ENCODE peak calls at places on chromosomes 1 and 21, in four cellular contexts. One of them, this sample, is unnamed. For H3K36me3, the result is how much of the 10 kb centered on the place peaks cover.

GRCh38 chr1:30106125-30106524 is 617.3 kb downstream of the MATN1 start:
- DNase-seq in heart left ventricle: no peak
- DNase-seq in fibroblast of lung: peak
- DNase-seq in uterus: peak
- DNase-seq in this sample: peak

GRCh38 chr1:167689569-167689925 is 32.2 kb upstream of the MPZL1 start:
- DNase-seq in heart left ventricle: no peak
- DNase-seq in fibroblast of lung: no peak
- DNase-seq in uterus: no peak
- DNase-seq in this sample: no peak

GRCh38 chr1:40774266-40774998 is 9.2 kb upstream of the KCNQ4 start:
- DNase-seq in heart left ventricle: no peak
- DNase-seq in fibroblast of lung: peak
- DNase-seq in uterus: peak
- DNase-seq in this sample: no peak

GRCh38 chr1:19484338-19484792 is 974 bp downstream of the CAPZB start:
- DNase-seq in heart left ventricle: no peak
- DNase-seq in uterus: no peak
- DNase-seq in fibroblast of lung: no peak
- DNase-seq in this sample: peak

GRCh38 chr1:113905435-113905861 is 322 bp downstream of the DCLRE1B start:
- DNase-seq in heart left ventricle: peak
- DNase-seq in fibroblast of lung: no peak
- DNase-seq in uterus: no peak
- DNase-seq in this sample: peak

GRCh38 chr1:197519741-197520334 is 251.8 kb downstream of the CRB1 start:
- DNase-seq in heart left ventricle: no peak
- DNase-seq in uterus: no peak
- DNase-seq in fibroblast of lung: peak
- DNase-seq in this sample: no peak

GRCh38 chr1:212606734-212607205 is 1.8 kb upstream of the ATF3 start:
- DNase-seq in fibroblast of lung: no peak
- DNase-seq in uterus: peak
- DNase-seq in heart left ventricle: peak
- DNase-seq in this sample: peak

GRCh38 chr1:217138839-217139466 is 415.7 kb upstream of the ESRRG start:
- DNase-seq in fibroblast of lung: no peak
- DNase-seq in uterus: no peak
- DNase-seq in heart left ventricle: no peak
- DNase-seq in this sample: peak

GRCh38 chr21:22468893-22469292 is 1470.7 kb downstream of the NCAM2 start:
- DNase-seq in uterus: no peak
- DNase-seq in heart left ventricle: no peak
- DNase-seq in fibroblast of lung: no peak
- DNase-seq in this sample: no peak

GRCh38 chr1:155729031-155729898 is 40.4 kb downstream of the DAP3 start:
- DNase-seq in heart left ventricle: peak
- DNase-seq in uterus: no peak
- DNase-seq in fibroblast of lung: peak
- DNase-seq in this sample: no peak

GRCh38 chr1:180131510-180131909 is 23.2 kb upstream of the QSOX1 start:
- DNase-seq in heart left ventricle: no peak
- DNase-seq in uterus: no peak
- DNase-seq in fibroblast of lung: peak
- DNase-seq in this sample: no peak

GRCh38 chr21:43195131-43196021 is 26.6 kb downstream of the CRYAA start:
- DNase-seq in heart left ventricle: peak
- DNase-seq in uterus: peak
- DNase-seq in fibroblast of lung: no peak
- DNase-seq in this sample: peak

DNA sequence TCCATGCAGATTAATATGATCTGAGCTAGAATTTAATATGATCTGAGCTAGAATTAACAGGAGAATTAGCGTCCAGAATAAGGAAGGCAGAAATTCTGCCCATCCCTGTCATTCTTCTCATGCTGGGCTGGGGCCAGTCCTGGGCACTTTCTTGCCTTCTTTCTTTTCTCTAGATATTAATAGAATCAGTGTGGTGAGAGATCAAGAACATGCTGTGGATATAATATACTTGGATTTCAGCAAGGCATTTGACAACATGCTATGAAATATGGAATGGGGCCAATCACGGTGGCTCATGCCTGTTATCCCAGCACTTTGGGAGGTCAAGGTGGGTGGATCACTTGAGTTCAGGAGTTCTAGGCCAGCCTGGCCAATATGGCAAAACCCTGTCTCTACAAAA is 18.1 kb downstream of the UBIAD1 start:
- DNase-seq in fibroblast of lung: no peak
- DNase-seq in uterus: no peak
- DNase-seq in heart left ventricle: no peak
- DNase-seq in this sample: no peak
- H3K36me3 ChIP-seq in fibroblast of lung: under half
- H3K36me3 ChIP-seq in uterus: under half
- H3K36me3 ChIP-seq in heart left ventricle: half or more
- H3K36me3 ChIP-seq in this sample: under half

DNA sequence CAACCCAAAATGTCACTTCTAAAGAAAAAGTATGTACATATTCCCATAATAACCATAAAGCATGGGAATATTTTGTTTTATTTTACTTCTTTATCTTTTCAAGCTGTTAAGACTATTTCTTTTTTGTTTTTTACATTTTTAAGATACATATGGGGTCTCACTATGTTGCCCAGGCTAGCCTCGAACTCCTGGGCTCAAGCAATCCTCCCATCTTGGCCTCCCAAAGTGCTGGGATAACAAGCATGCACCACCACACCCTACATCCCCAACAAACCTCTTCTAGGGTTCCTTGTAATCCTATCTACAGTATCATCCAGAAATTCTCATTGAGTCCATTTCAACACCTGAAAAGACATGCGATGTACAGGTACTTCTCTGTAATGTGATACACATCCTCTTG is 87.5 kb downstream of the TM2D1 start:
- DNase-seq in heart left ventricle: no peak
- DNase-seq in fibroblast of lung: no peak
- DNase-seq in uterus: no peak
- DNase-seq in this sample: no peak
- H3K27ac ChIP-seq in heart left ventricle: peak
- H3K27ac ChIP-seq in fibroblast of lung: no peak
- H3K27ac ChIP-seq in uterus: peak
- H3K27ac ChIP-seq in this sample: no peak

DNA sequence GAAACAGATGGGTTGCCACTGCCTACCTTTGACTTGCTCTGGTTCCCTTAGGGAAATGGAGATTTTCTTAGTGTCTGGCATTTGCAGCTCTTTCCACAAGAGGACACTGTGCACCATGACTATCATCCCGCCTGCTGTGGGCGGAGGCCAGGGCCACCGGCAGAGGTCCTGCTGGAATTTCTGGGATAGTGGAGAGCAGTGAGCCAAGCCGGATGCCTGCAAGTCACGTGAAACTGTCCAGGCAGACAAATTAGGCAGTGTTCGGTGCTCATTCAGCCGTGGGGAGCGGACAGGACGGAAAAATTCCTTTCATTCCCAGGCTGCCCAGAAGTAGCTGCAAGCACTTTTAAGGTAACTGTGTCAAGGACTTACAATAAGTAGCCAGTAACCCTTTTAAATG is 43.4 kb downstream of the IGSF5 start:
- DNase-seq in fibroblast of lung: peak
- DNase-seq in uterus: peak
- DNase-seq in heart left ventricle: peak
- DNase-seq in this sample: peak
- TF ChIP-seq CTCF in fibroblast of lung: peak
- TF ChIP-seq CTCF in uterus: peak
- TF ChIP-seq CTCF in heart left ventricle: peak
- TF ChIP-seq CTCF in this sample: peak

GRCh38 chr1:205531191-205532025 is 26.9 kb downstream of the CDK18 start:
- DNase-seq in uterus: no peak
- DNase-seq in heart left ventricle: no peak
- DNase-seq in fibroblast of lung: no peak
- DNase-seq in this sample: peak

GRCh38 chr1:205527931-205528330 is 23.5 kb downstream of the CDK18 start:
- DNase-seq in uterus: no peak
- DNase-seq in heart left ventricle: no peak
- DNase-seq in fibroblast of lung: no peak
- DNase-seq in this sample: no peak

GRCh38 chr1:205528446-205528886 is 24.0 kb downstream of the CDK18 start:
- DNase-seq in heart left ventricle: no peak
- DNase-seq in fibroblast of lung: no peak
- DNase-seq in uterus: no peak
- DNase-seq in this sample: no peak

GRCh38 chr1:205530116-205530515 is 25.6 kb downstream of the CDK18 start:
- DNase-seq in heart left ventricle: no peak
- DNase-seq in uterus: no peak
- DNase-seq in fibroblast of lung: no peak
- DNase-seq in this sample: no peak

DNA sequence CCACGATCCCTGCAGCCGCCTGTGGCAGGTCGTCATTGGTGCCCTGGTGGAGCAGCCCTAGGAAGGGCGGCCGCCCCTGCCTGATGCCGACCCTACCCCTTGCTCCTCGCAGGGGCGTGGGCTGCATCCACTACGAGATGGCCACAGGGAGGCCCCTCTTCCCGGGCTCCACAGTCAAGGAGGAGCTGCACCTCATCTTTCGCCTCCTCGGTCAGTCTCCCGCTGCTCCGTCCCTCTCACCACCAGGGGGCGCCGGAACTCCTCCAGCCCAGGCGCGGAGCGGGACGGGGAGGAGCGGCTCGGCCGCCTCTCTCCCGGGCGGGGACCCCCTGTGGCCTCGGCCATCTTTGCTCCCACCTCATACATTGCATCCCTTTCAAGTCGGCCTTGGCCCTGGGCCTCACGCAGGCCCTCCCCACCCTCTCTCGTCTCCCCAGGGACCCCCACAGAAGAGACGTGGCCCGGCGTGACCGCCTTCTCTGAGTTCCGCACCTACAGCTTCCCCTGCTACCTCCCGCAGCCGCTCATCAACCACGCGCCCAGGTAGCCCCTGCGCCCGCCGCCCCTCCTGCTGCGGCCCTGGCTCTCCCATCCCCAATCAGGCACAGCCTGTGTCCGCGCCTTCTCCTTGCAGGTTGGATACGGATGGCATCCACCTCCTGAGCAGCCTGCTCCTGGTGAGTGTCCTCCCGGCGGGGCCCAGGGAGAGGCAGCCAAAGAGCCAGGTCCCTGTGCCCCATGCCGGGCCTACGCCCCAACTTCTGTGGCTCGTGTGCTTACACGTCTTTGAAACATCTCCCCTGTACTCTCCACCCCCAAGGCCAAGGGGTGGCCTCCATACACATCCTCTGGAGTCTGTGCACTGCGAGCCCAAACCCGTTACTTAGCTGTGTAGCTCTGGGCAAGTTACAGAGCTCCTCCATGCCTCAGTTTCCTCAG is 24.7 kb downstream of the CDK18 start:
- DNase-seq in uterus: peak
- DNase-seq in fibroblast of lung: peak
- DNase-seq in heart left ventricle: peak
- DNase-seq in this sample: peak
- H3K36me3 ChIP-seq in uterus: under half
- H3K36me3 ChIP-seq in fibroblast of lung: under half
- H3K36me3 ChIP-seq in heart left ventricle: half or more
- H3K36me3 ChIP-seq in this sample: under half

GRCh38 chr1:2234762-2235113 is 6.6 kb downstream of the SKI start:
- DNase-seq in heart left ventricle: no peak
- DNase-seq in fibroblast of lung: no peak
- DNase-seq in uterus: no peak
- DNase-seq in this sample: peak
- H3K27ac ChIP-seq in heart left ventricle: peak
- H3K27ac ChIP-seq in fibroblast of lung: peak
- H3K27ac ChIP-seq in uterus: peak
- H3K27ac ChIP-seq in this sample: no peak

GRCh38 chr21:42009018-42009830 is 936 bp downstream of the ZBTB21 start:
- DNase-seq in heart left ventricle: peak
- DNase-seq in uterus: peak
- DNase-seq in fibroblast of lung: peak
- DNase-seq in this sample: peak
- TF ChIP-seq CTCF in heart left ventricle: peak
- TF ChIP-seq CTCF in uterus: peak
- TF ChIP-seq CTCF in fibroblast of lung: peak
- TF ChIP-seq CTCF in this sample: no peak

GRCh38 chr1:204434116-204434755 is 22.6 kb upstream of the PPP1R15B start:
- DNase-seq in uterus: no peak
- DNase-seq in heart left ventricle: no peak
- DNase-seq in fibroblast of lung: no peak
- DNase-seq in this sample: no peak

GRCh38 chr1:204435886-204436271 is 24.3 kb upstream of the PPP1R15B start:
- DNase-seq in fibroblast of lung: no peak
- DNase-seq in heart left ventricle: no peak
- DNase-seq in uterus: no peak
- DNase-seq in this sample: no peak

GRCh38 chr1:204437796-204438570 is 26.4 kb upstream of the PPP1R15B start:
- DNase-seq in uterus: no peak
- DNase-seq in fibroblast of lung: no peak
- DNase-seq in heart left ventricle: no peak
- DNase-seq in this sample: no peak

GRCh38 chr1:204432708-204433107 is 21.1 kb upstream of the PPP1R15B start:
- DNase-seq in fibroblast of lung: no peak
- DNase-seq in heart left ventricle: no peak
- DNase-seq in uterus: no peak
- DNase-seq in this sample: no peak

DNA sequence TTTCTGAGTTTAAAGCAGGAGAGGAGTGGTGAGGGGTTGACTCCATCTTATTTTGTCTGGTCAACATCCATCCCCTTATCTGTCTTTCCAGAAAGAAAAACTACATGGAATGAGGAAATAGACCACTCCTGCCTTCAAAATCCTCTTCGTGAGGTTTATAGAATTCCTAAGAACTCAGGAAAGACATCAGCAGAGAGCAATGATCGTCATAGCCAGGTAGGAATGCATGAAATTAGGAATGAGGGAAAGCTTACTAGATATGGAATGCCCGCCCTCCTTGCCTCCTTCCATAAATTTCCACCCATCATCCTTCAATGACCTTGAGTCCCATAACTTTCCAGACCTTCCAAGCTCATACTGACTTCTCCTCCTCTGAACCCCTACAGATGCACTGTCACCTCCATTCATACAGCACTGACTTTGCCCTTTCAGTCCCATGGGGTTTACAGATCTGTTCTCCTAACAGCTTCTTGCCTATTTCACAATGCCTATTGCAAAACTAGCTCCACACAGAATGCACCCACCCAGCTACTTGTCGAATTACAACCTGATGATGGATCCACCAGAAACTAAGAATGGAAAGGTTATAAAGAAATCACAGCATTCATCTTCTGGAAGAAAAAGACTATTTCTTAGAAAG is 23.7 kb upstream of the PPP1R15B start:
- DNase-seq in fibroblast of lung: peak
- DNase-seq in uterus: no peak
- DNase-seq in heart left ventricle: no peak
- DNase-seq in this sample: no peak
- H3K36me3 ChIP-seq in fibroblast of lung: under half
- H3K36me3 ChIP-seq in uterus: under half
- H3K36me3 ChIP-seq in heart left ventricle: half or more
- H3K36me3 ChIP-seq in this sample: under half

DNA sequence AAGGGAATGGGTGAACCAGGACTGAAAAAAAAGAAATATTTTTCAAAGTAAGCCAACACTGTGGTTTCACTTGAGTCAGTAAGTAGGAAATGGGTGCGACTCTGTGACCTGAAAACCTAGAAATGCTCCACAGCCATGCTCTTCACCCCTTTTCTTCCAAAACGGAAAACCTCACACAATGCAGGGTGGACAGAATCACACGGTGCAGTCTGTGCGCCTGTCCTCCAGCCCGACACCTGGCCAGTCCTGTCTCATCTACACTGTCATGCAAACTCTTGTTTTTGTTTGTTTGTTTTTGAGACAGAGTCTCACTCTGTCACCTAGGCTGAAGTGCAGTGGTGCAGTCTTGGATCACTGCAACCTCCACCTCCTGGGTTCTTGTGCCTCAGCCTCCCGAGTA is 53.3 kb downstream of the B3GALT5 start:
- DNase-seq in fibroblast of lung: no peak
- DNase-seq in heart left ventricle: no peak
- DNase-seq in uterus: no peak
- DNase-seq in this sample: no peak
- H3K27ac ChIP-seq in fibroblast of lung: no peak
- H3K27ac ChIP-seq in heart left ventricle: no peak
- H3K27ac ChIP-seq in uterus: no peak
- H3K27ac ChIP-seq in this sample: no peak

This sample was measured in kidney.